ENCODE peak calls at places on chromosome 19, in four cellular contexts. X is K562, O is H1, Z is GM12878. J is an unnamed sample.

GRCh38 chr19:2775556-2776430 is 7.3 kb downstream of the SGTA start:
- DNase-seq in O (no peak), X (no peak), Z (no peak), J (no peak)

GRCh38 chr19:19458110-19458816 is 52.8 kb downstream of the GATAD2A start:
- DNase-seq in O (no peak), Z (no peak), X (no peak), J (no peak)

GRCh38 chr19:21328402-21328801 is 808 bp downstream of the ZNF708 start:
- DNase-seq in O (no peak), X (no peak), Z (no peak), J (no peak)

GRCh38 chr19:40521276-40521675 is 54.5 kb downstream of the SPTBN4 start:
- DNase-seq in O (no peak), Z (no peak), X (no peak), J (no peak)

GRCh38 chr19:33368074-33368864 is 5.2 kb upstream of the CEBPG start:
- DNase-seq in Z (no peak), X (no peak), O (no peak), J (no peak)

GRCh38 chr19:1026189-1027019 is at the start of gene CNN2:
- DNase-seq in O (no peak), X (peak), Z (no peak), J (no peak)

GRCh38 chr19:47230122-47230920 is 678 bp downstream of the BBC3 start:
- DNase-seq in X (peak), O (no peak), Z (no peak), J (no peak)

GRCh38 chr19:12611361-12611699 is 610 bp downstream of the ZNF791 start:
- DNase-seq in Z (no peak), O (no peak), X (peak), J (peak)

GRCh38 chr19:38047048-38047435 is 140.0 kb downstream of the SIPA1L3 start:
- DNase-seq in O (no peak), Z (no peak), X (no peak), J (no peak)

GRCh38 chr19:5071579-5071978 is 102.7 kb downstream of the KDM4B start:
- DNase-seq in Z (no peak), X (no peak), O (no peak), J (no peak)

GRCh38 chr19:41796362-41796761 is at the start of gene CEACAM3:
- DNase-seq in O (no peak), X (no peak), Z (no peak), J (no peak)

GRCh38 chr19:16856091-16856490 is 26.9 kb downstream of the SIN3B start:
- DNase-seq in O (no peak), Z (no peak), X (no peak), J (no peak)

GRCh38 chr19:18141031-18141430 is 11.9 kb upstream of the PIK3R2 start:
- DNase-seq in Z (no peak), O (no peak), X (no peak), J (no peak)

GRCh38 chr19:41428481-41428859 is 1.3 kb upstream of the B3GNT8 start:
- DNase-seq in X (no peak), Z (no peak), O (no peak), J (no peak)

GRCh38 chr19:33052352-33052972 is 12.2 kb downstream of the RHPN2 start:
- DNase-seq in O (no peak), X (no peak), Z (no peak), J (no peak)

GRCh38 chr19:17125052-17125727 is 49.6 kb downstream of the MYO9B start:
- DNase-seq in X (no peak), O (no peak), Z (peak), J (no peak)

GRCh38 chr19:15702590-15702930 is 25.3 kb upstream of the OR10H2 start:
- DNase-seq in Z (no peak), O (no peak), X (peak), J (peak)

GRCh38 chr19:15871570-15871969 is 26.3 kb downstream of the CYP4F2 start:
- DNase-seq in X (peak), O (no peak), Z (no peak), J (peak)

GRCh38 chr19:17879466-17879865 is 7.7 kb downstream of the SLC5A5 start:
- DNase-seq in X (no peak), O (no peak), Z (no peak), J (no peak)

GRCh38 chr19:10146142-10146541 is 26.4 kb upstream of the EIF3G start:
- DNase-seq in O (no peak), Z (no peak), X (no peak), J (no peak)

GRCh38 chr19:33639034-33639681 is 17.4 kb downstream of the CHST8 start:
- DNase-seq in O (no peak), X (no peak), Z (no peak), J (no peak)

GRCh38 chr19:17236831-17237543 is 8.7 kb downstream of the NR2F6 start:
- DNase-seq in O (no peak), X (no peak), Z (no peak), J (no peak)

GRCh38 chr19:4567584-4568071 is 8.1 kb upstream of the SEMA6B start:
- DNase-seq in Z (no peak), O (peak), X (peak), J (no peak)

GRCh38 chr19:15255359-15255990 is 23.2 kb upstream of the EPHX3 start:
- DNase-seq in Z (no peak), O (no peak), X (no peak), J (no peak)

GRCh38 chr19:53158119-53158656 is 665 bp downstream of the ZNF347 start:
- DNase-seq in Z (no peak), X (peak), O (no peak), J (no peak)

GRCh38 chr19:46995492-46995891 is 24.1 kb upstream of the NPAS1 start:
- DNase-seq in Z (no peak), X (no peak), O (no peak), J (no peak)

GRCh38 chr19:11214387-11214786 is 17.0 kb upstream of the KANK2 start:
- DNase-seq in O (no peak), Z (no peak), X (no peak), J (no peak)

GRCh38 chr19:11208526-11209471 is 11.5 kb upstream of the KANK2 start:
- DNase-seq in X (no peak), O (no peak), Z (no peak), J (no peak)

GRCh38 chr19:11205939-11206570 is 8.7 kb upstream of the KANK2 start:
- DNase-seq in O (no peak), X (no peak), Z (peak), J (no peak)

GRCh38 chr19:11210656-11210928 is 13.2 kb upstream of the KANK2 start:
- DNase-seq in Z (no peak), O (no peak), X (no peak), J (no peak)

GRCh38 chr19:11209892-11210655 is 12.7 kb upstream of the KANK2 start:
- DNase-seq in O (no peak), X (no peak), Z (no peak), J (no peak)
- TF ChIP-seq EGR1 in O (no peak), X (no peak), Z (no peak), J (no peak)

GRCh38 chr19:43798546-43799409 is 3.5 kb downstream of the LYPD5 start:
- DNase-seq in X (peak), O (no peak), Z (no peak), J (peak)

GRCh38 chr19:43798026-43798545 is 4.2 kb downstream of the LYPD5 start:
- DNase-seq in Z (no peak), X (no peak), O (no peak), J (no peak)

GRCh38 chr19:43797556-43797955 is 4.7 kb downstream of the LYPD5 start:
- DNase-seq in O (no peak), Z (no peak), X (no peak), J (no peak)

GRCh38 chr19:43797118-43797517 is 5.1 kb downstream of the LYPD5 start:
- DNase-seq in Z (no peak), O (no peak), X (no peak), J (no peak)

GRCh38 chr19:43799502-43800142 is 2.6 kb downstream of the LYPD5 start:
- DNase-seq in O (no peak), Z (no peak), X (no peak), J (no peak)
- TF ChIP-seq EGR1 in O (no peak), Z (no peak), X (no peak), J (no peak)

GRCh38 chr19:6671960-6672359 is 2.0 kb upstream of the TNFSF14 start:
- DNase-seq in O (no peak), X (no peak), Z (no peak), J (no peak)
- TF ChIP-seq EGR1 in O (no peak), X (no peak), Z (no peak), J (no peak)

GRCh38 chr19:35692010-35692409 is 12.3 kb upstream of the ZBTB32 start:
- DNase-seq in O (no peak), X (no peak), Z (no peak), J (no peak)
- TF ChIP-seq EGR1 in O (no peak), X (no peak), Z (no peak), J (no peak)

GRCh38 chr19:30153326-30154210 is 211.5 kb downstream of the URI1 start:
- DNase-seq in Z (peak), O (no peak), X (no peak), J (no peak)
- TF ChIP-seq EGR1 in Z (no peak), O (no peak), X (no peak), J (no peak)

GRCh38 chr19:50358483-50359431 is 6.7 kb downstream of the NAPSA start:
- DNase-seq in X (peak), Z (peak), O (no peak), J (no peak)
- TF ChIP-seq EGR1 in X (peak), Z (no peak), O (no peak), J (no peak)

DNA sequence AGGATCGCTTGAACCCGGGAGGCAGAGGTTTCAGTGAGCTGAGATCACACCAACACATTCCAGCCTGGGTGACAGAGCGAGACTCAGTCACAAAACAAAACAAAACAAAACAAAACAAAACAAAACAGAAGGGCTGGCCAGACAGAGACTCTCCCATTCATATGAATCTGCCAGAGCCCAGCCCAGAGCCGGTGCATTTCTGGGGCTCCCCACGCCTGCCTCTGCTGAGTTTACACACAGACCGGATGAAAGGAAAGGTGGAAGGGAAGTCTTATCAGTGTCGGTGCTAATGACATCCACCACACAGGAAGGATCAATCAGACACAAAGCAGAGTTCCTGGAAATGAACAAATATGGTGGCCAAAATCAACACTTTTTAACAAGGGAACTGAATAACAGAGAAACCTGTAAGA is 6.8 kb downstream of the TRAPPC6A start:
- DNase-seq in O (no peak), X (no peak), Z (no peak), J (no peak)
- TF ChIP-seq EGR1 in O (no peak), X (no peak), Z (no peak), J (no peak)

GRCh38 chr19:29660835-29661234 is 4.4 kb upstream of the PLEKHF1 start:
- DNase-seq in X (no peak), Z (no peak), O (no peak), J (no peak)
- TF ChIP-seq EGR1 in X (peak), Z (no peak), O (no peak), J (no peak)

GRCh38 chr19:9144920-9145319 is 4.7 kb downstream of the ZNF317 start:
- DNase-seq in Z (no peak), O (no peak), X (no peak), J (no peak)
- TF ChIP-seq EGR1 in Z (no peak), O (no peak), X (no peak), J (no peak)

GRCh38 chr19:55178781-55179569 is 1.1 kb downstream of the SYT5 start:
- DNase-seq in X (peak), O (no peak), Z (peak), J (peak)
- TF ChIP-seq EGR1 in X (peak), O (peak), Z (no peak), J (peak)

J was measured in HCT116.